ENCODE peak calls at places on chromosomes 1 and 21, in four cellular contexts. E is K562, P is GM12878, A is HepG2. M is an unnamed sample.

GRCh38 chr1:29237906-29238600 is 1.7 kb downstream of the PTPRU start:
- DNase-seq in A (peak), E (peak), P (no peak), M (no peak)

GRCh38 chr1:153429266-153430165 is 13.2 kb downstream of the S100A7A start:
- DNase-seq in P (no peak), A (no peak), E (no peak), M (no peak)

GRCh38 chr1:19435851-19436465 is 49.4 kb downstream of the CAPZB start:
- DNase-seq in E (no peak), A (peak), P (no peak), M (no peak)

GRCh38 chr1:48055854-48056253 is 58.7 kb upstream of the TRABD2B start:
- DNase-seq in E (no peak), P (no peak), A (no peak), M (no peak)

GRCh38 chr1:109912214-109912861 is 1.7 kb downstream of the CSF1 start:
- DNase-seq in A (no peak), E (no peak), P (no peak), M (no peak)

GRCh38 chr21:43717967-43718871 is 710 bp upstream of the PDXK start:
- DNase-seq in P (no peak), E (no peak), A (no peak), M (no peak)

GRCh38 chr1:213376862-213377372 is 325.9 kb downstream of the RPS6KC1 start:
- DNase-seq in E (no peak), P (no peak), A (peak), M (no peak)

GRCh38 chr1:218377143-218377660 is 32.1 kb downstream of the TGFB2 start:
- DNase-seq in A (peak), E (peak), P (no peak), M (peak)

GRCh38 chr1:201649776-201650607 is 111.1 kb downstream of the NAV1 start:
- DNase-seq in E (peak), P (no peak), A (no peak), M (peak)

GRCh38 chr1:31371560-31371959 is 1.3 kb downstream of the FABP3 start:
- DNase-seq in A (peak), E (no peak), P (no peak), M (no peak)

GRCh38 chr1:23810818-23811420 is 10.4 kb upstream of the GALE start:
- DNase-seq in P (peak), E (peak), A (no peak), M (no peak)

GRCh38 chr1:33715195-33715811 is 148.6 kb upstream of the HMGB4 start:
- DNase-seq in A (no peak), P (no peak), E (no peak), M (no peak)

GRCh38 chr1:150162862-150163706 is 13.4 kb downstream of the PLEKHO1 start:
- DNase-seq in E (peak), P (peak), A (peak), M (no peak)

GRCh38 chr1:14842361-14842760 is 243.9 kb downstream of the KAZN start:
- DNase-seq in A (no peak), E (no peak), P (no peak), M (no peak)

GRCh38 chr1:21623411-21623961 is 45.7 kb downstream of the RAP1GAP start:
- DNase-seq in E (no peak), A (peak), P (no peak), M (no peak)

GRCh38 chr21:35048183-35048601 is 910 bp downstream of the RUNX1 start:
- DNase-seq in P (no peak), E (no peak), A (no peak), M (no peak)

GRCh38 chr1:2407166-2407990 is 5.0 kb downstream of the PEX10 start:
- DNase-seq in P (no peak), A (no peak), E (no peak), M (no peak)

GRCh38 chr1:2407991-2408275 is 4.4 kb downstream of the PEX10 start:
- DNase-seq in P (no peak), A (no peak), E (no peak), M (no peak)

GRCh38 chr1:2404890-2405511 is 7.4 kb downstream of the PEX10 start:
- DNase-seq in A (no peak), E (no peak), P (no peak), M (no peak)

GRCh38 chr1:2405588-2406295 is 6.6 kb downstream of the PEX10 start:
- DNase-seq in E (no peak), P (no peak), A (no peak), M (no peak)

DNA sequence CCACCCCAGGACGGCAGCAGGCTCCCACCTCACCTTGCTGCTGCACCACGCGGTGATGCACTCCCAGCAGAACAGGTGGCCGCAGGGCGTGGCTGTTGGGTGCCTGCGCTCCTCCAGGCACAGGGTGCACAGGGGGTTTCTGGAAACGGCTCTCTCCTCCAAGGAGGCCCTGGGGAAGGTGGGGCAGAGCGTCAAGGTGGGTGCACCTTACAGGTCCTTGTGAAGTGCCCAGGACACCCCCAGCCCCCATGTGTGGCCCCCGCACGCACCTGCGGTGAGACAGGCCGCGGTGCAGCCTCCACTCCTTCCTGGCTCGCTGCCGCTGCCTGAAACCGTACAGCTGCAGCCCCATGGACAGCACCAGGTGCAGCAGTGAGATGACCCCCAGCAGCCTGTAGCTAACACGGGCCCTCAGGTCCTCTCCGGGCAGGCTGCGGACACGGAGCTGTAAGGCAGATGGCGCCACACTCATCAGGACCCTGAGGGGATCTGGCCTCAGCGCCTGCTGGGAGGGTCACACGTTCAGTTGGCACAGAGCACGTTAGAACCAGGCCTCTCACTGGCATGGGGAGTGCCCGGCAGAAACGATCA is 5.8 kb downstream of the PEX10 start:
- DNase-seq in E (no peak), P (no peak), A (no peak), M (no peak)
- H3K9ac ChIP-seq in E (peak), P (no peak), A (no peak), M (no peak)

GRCh38 chr1:183517401-183517800 is 45.1 kb downstream of the SMG7 start:
- DNase-seq in P (no peak), E (no peak), A (no peak), M (no peak)
- TF ChIP-seq SP1 in P (no peak), E (no peak), A (no peak), M (no peak)

GRCh38 chr1:8395433-8395866 is 77.5 kb downstream of the SLC45A1 start:
- DNase-seq in P (peak), A (no peak), E (no peak), M (no peak)
- H3K9ac ChIP-seq in P (peak), A (no peak), E (no peak), M (no peak)

GRCh38 chr1:207612762-207613161 is 32.2 kb upstream of the CR1L start:
- DNase-seq in A (no peak), P (no peak), E (no peak), M (no peak)
- TF ChIP-seq SP1 in A (no peak), P (no peak), E (no peak), M (no peak)

GRCh38 chr1:87129606-87130005 is 199.1 kb upstream of the LMO4 start:
- DNase-seq in A (no peak), P (no peak), E (no peak), M (no peak)
- H3K9ac ChIP-seq in A (no peak), P (no peak), E (no peak), M (no peak)

GRCh38 chr1:41038110-41038509 is 16.6 kb upstream of the SLFNL1 start:
- DNase-seq in E (no peak), A (no peak), P (no peak), M (no peak)
- TF ChIP-seq SP1 in E (no peak), A (no peak), P (no peak), M (no peak)

M was measured in HCT116.